ENCODE peak calls at places on chromosomes 4 and X, in ten cellular contexts. P is heart left ventricle, B is tibial nerve, G is stomach, R is GM12892, L is H54, X is A549, M is IMR-90, Y is testis, E is adrenal gland. D is an unnamed sample.

GRCh38 chr4:3393171-3393570 is 48.6 kb upstream of the HGFAC start:
- DNase-seq in P (no peak), B (no peak), G (no peak), R (no peak), L (no peak), X (no peak), M (no peak), Y (no peak), E (no peak), D (no peak)

GRCh38 chr4:108360857-108361820 is 192.4 kb upstream of the LEF1 start:
- DNase-seq in P (no peak), B (no peak), G (no peak), R (no peak), L (no peak), X (no peak), M (peak), Y (no peak), E (no peak), D (no peak)

GRCh38 chr4:86977621-86978184 is 42.9 kb downstream of the AFF1 start:
- DNase-seq in P (no peak), B (no peak), G (no peak), R (peak), L (peak), X (peak), M (peak), Y (no peak), E (no peak), D (no peak)

GRCh38 chr4:75745192-75745591 is 20.8 kb downstream of the USO1 start:
- DNase-seq in P (no peak), B (no peak), G (no peak), R (no peak), L (peak), X (no peak), M (peak), Y (no peak), E (no peak), D (no peak)

GRCh38 chr4:170089743-170090666 is at the start of gene AADAT:
- DNase-seq in P (peak), B (peak), G (peak), R (peak), L (peak), X (peak), M (peak), Y (peak), E (peak), D (peak)

GRCh38 chrX:138745215-138745614 is 33.7 kb upstream of the FGF13 start:
- DNase-seq in P (no peak), B (peak), G (no peak), R (peak), L (no peak), X (peak), M (peak), Y (peak), E (no peak), D (no peak)

GRCh38 chr4:127188847-127189246 is 443.9 kb upstream of the INTU start:
- DNase-seq in P (no peak), B (no peak), G (no peak), R (no peak), L (no peak), X (no peak), M (peak), Y (no peak), E (no peak), D (no peak)

GRCh38 chrX:16786791-16787735 is 797 bp downstream of the TXLNG start:
- DNase-seq in P (peak), B (peak), G (no peak), R (peak), L (no peak), X (no peak), M (no peak), Y (no peak), E (peak), D (peak)

GRCh38 chrX:112638691-112639090 is 41.0 kb downstream of the LHFPL1 start:
- DNase-seq in P (no peak), B (no peak), G (no peak), R (no peak), L (no peak), X (no peak), M (no peak), Y (no peak), E (no peak), D (no peak)

GRCh38 chrX:9907645-9908387 is 59.3 kb upstream of the CLDN34 start:
- DNase-seq in P (no peak), B (no peak), G (no peak), R (no peak), L (no peak), X (no peak), M (peak), Y (no peak), E (no peak), D (no peak)

GRCh38 chr4:105471566-105472176 is 2.2 kb downstream of the PPA2 start:
- DNase-seq in P (peak), B (peak), G (peak), R (peak), L (peak), X (peak), M (peak), Y (peak), E (peak), D (peak)

GRCh38 chr4:140152760-140153418 is 1.1 kb downstream of the MAML3 start:
- DNase-seq in P (peak), B (peak), G (peak), R (peak), L (no peak), X (no peak), M (peak), Y (peak), E (peak), D (peak)
- TF ChIP-seq POLR2A in P (no peak), B (no peak), G (no peak), R (no peak), L (no peak), X (no peak), M (peak), Y (no peak), E (peak), D (no peak)

DNA sequence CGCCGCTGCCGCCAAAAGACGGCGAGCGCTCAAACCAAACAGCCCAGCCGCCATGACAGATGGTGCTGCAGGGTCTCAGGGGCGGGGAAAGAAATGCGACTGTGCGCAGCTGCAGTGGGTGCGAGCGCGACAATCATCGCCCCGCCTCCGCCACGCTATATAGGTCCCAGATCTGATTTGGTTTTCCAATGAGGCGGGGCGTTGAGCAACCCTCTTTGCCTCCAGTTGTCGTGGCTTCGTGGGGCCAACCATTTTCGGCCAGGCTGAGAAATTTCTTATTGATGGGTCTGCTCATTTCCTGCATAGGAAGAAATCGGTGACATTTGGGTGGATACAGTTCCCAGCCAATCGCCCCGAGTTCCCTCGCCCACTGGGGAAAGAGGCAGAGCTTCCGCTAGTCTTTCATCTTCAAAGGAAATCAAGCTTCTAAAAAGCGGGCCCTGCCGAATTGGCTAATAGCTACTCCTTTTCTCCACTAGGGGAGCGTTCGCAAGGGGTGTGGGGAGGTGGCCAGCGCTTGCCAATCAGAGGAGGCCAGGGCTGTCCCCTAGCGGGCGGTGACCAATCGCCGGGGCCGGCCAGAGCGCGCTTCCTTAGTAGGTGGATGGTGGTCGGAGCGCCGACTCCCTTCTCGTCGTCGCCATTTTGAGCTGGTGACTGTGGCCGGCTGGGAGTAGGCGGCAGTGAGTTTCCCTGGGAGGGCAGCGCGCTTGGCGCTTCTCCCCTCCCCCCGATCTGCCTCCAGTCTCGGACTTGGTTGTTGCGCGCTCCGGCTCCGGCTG is at the start of the genes NDUFB11 and RBM10:
- DNase-seq in P (peak), B (peak), G (peak), R (peak), L (peak), X (peak), M (peak), Y (peak), E (peak), D (peak)
- TF ChIP-seq POLR2A in P (no peak), B (peak), G (peak), R (peak), L (peak), X (peak), M (peak), Y (no peak), E (peak), D (peak)

GRCh38 chrX:132023117-132023895 is at the start of gene STK26:
- DNase-seq in P (peak), B (peak), G (peak), R (peak), L (peak), X (peak), M (no peak), Y (peak), E (peak), D (peak)
- TF ChIP-seq POLR2A in P (no peak), B (peak), G (peak), R (peak), L (peak), X (peak), M (no peak), Y (no peak), E (peak), D (peak)

DNA sequence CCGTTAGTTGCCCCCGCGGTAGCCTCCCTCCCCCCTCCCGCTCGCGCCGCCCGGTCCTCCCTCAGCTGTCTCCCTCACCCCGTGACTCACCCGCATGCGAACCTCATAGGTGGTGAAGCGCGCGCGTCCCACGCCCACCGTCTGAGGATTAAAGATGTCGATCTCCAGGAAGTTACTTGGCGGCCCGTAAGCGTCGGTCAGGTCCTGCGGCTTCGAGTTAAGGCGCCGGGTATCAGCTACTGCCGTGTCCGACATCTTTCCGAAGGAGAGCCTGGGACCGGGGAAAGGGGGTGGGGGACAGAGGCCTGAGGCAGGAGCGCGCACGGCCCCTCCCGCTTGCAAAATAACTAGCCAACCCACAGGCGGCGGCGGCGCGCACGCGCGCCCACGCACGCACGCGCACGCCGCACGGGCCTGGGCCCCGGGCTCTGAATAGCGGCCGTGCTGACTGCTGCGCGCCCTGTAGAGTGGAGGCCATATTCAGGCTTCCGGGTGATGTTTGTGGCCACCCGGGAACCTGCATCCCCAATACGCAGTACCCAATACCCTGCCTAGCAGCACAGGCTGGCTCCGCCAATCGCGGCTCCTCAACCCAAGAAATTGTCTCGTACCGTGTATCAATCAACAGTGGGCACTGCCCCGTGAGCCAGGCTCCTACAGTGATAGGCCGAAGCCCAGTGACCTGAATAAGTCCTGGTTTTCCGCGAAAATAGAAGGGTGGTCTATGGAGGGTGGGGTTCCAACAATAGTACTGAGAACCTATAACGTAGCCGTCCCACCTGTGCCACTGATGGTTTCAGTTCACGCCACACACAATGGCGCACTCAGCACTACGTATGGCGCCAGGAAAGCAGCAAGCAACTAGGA is at the start of gene SNX12:
- DNase-seq in P (peak), B (peak), G (peak), R (peak), L (peak), X (peak), M (peak), Y (peak), E (peak), D (peak)
- TF ChIP-seq POLR2A in P (no peak), B (peak), G (no peak), R (peak), L (peak), X (peak), M (peak), Y (no peak), E (no peak), D (peak)

DNA sequence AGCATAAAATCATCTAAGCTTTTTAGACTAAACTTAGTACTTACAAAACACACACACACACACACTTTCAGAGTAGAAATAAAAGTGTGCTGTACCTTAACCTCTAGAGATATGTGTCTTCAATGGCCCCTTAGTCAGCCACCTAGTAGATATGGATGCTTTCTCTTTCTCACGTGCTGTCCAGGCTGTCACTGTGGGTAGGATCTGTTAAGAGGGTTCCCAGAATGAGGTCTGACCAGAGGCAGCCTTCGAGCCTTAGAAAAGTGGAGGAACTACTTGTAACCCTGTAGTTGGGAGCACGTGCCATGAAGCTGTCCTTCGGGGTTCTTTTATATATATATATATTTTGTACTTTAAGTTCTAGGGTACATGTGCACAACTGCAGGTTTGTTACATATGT is 118.0 kb downstream of the COL4A5 start:
- DNase-seq in P (no peak), B (no peak), G (no peak), R (no peak), L (no peak), X (no peak), M (no peak), Y (no peak), E (no peak), D (no peak)
- TF ChIP-seq POLR2A in P (no peak), B (no peak), G (no peak), R (no peak), L (no peak), X (no peak), M (no peak), Y (no peak), E (no peak), D (no peak)

DNA sequence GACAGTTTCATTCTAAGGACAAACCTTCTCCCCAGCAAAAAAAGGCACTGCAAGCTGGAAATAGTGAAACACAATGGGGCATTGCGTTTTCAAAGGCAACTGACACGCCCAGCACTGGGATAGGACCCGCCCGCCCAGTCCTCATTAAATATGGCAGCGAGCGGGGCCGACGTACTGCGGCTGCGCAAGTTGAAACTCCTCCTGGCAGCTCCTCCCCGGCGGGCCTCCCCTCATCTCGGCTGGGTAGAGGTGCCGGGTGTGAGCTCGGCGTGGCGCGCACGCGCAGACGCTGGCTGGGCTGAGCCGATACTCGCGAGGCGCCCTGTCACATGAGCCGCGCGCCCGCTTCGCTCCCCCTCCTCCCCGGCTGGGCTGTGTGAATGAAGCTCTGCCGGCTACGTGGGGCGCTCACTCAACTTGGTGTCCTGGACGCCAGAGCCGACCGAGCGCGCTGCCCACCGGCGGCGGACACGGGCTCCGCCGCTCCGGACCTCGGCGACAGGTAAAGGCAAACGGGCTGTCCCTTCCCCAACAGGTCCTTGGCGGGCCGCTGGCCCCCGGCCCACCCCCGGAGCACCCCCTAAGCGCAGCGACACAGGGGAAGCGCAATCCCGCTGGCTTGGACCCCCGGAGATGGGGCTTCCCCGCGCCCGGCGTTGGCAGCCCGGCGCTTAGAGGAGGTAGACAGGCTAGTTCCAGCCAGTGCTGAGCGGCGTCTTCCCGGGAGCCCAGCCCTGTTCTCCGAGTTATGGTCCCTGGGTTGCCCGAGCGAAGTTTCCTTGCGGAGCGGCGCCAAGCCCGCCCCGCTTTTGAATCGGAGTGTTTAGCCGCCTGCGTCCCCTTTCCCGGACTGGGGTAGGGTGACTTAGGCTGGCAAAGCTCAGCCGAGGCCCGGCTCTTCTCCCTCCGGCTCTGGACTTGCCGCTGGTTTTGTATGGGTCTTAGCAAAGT is at the start of gene CLCN5:
- DNase-seq in P (peak), B (peak), G (peak), R (peak), L (peak), X (peak), M (peak), Y (peak), E (peak), D (peak)
- TF ChIP-seq POLR2A in P (no peak), B (peak), G (no peak), R (peak), L (peak), X (peak), M (no peak), Y (no peak), E (peak), D (peak)

GRCh38 chr4:15001825-15002658 is at the start of gene CPEB2:
- DNase-seq in P (peak), B (peak), G (peak), R (peak), L (peak), X (peak), M (peak), Y (peak), E (peak), D (peak)
- TF ChIP-seq POLR2A in P (peak), B (peak), G (peak), R (peak), L (peak), X (peak), M (peak), Y (peak), E (peak), D (peak)

GRCh38 chr4:163447481-163447880 is 26.1 kb downstream of the TKTL2 start:
- DNase-seq in P (no peak), B (no peak), G (no peak), R (no peak), L (no peak), X (no peak), M (no peak), Y (no peak), E (no peak), D (no peak)

GRCh38 chr4:163448541-163449203 is 24.9 kb downstream of the TKTL2 start:
- DNase-seq in P (no peak), B (no peak), G (no peak), R (no peak), L (peak), X (no peak), M (peak), Y (no peak), E (no peak), D (no peak)
- TF ChIP-seq POLR2A in P (no peak), B (no peak), G (no peak), R (no peak), L (no peak), X (no peak), M (no peak), Y (no peak), E (no peak), D (no peak)

GRCh38 chr4:94995684-94996394 is 238.1 kb downstream of the BMPR1B start:
- DNase-seq in P (peak), B (no peak), G (no peak), R (no peak), L (no peak), X (no peak), M (peak), Y (peak), E (no peak), D (no peak)

DNA sequence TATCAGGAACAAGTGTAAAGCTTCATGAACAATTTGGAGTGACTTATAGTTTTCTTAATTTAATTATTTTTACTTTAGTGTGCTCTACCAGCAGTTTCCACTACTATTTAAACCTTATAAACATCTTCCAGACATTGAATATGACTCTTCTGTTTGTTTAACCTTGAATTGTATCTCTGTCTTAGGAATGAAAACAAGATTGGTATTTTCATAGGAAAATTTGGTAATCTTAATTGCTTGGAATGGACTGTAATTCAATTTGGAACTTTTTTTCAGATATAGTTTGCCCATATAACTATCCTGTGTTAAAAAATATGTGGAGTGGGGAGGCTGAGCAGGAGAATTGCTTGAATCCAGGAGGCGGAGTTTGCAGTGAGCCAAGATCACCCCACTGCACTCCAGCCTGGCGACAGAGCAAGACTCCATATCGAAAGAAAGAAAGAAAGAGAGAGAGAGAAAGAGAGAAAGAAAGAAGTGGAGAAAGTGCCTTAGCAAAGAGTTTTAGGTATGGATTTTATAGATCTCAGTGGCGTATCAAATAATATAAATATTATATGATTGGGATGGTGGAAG is 242.4 kb downstream of the BMPR1B start:
- DNase-seq in P (no peak), B (no peak), G (no peak), R (no peak), L (no peak), X (no peak), M (no peak), Y (no peak), E (no peak), D (no peak)
- TF ChIP-seq POLR2A in P (no peak), B (no peak), G (no peak), R (no peak), L (no peak), X (no peak), M (no peak), Y (no peak), E (no peak), D (no peak)

D was measured in Peyer's patch.